ENCODE peak calls at places on chromosome 22, in ten cellular contexts. T, P, O, H, R, G, N, F, Q and V are unnamed samples.

GRCh38 chr22:44426981-44427380 is 71.1 kb downstream of the RTL6 start:
- DNase-seq in T (no peak), P (no peak), O (no peak), H (peak; percentile 30), R (no peak), G (no peak), N (no peak), F (no peak), Q (no peak), V (no peak)

GRCh38 chr22:30036656-30037055 is 43.6 kb upstream of the HORMAD2 start:
- DNase-seq in T (peak; percentile 40), P (no peak), O (no peak), H (no peak), R (no peak), G (peak; percentile 16), N (no peak), F (no peak), Q (no peak), V (no peak)

GRCh38 chr22:24592846-24593809 is at the start of gene LRRC75B:
- DNase-seq in T (peak; percentile 81), P (peak; percentile 90), O (no peak), H (peak; percentile 94), R (peak; percentile 94), G (peak; percentile 82), N (peak; percentile 43), F (peak; percentile 90), Q (peak; percentile 86), V (peak; percentile 27)

GRCh38 chr22:17726561-17727243 is 47.6 kb downstream of the BID start:
- DNase-seq in T (peak; percentile 50), P (no peak), O (no peak), H (no peak), R (no peak), G (no peak), N (no peak), F (no peak), Q (no peak), V (no peak)

GRCh38 chr22:35575116-35575748 is 34.6 kb downstream of the RASD2 start:
- DNase-seq in T (no peak), P (no peak), O (no peak), H (no peak), R (no peak), G (no peak), N (no peak), F (no peak), Q (no peak), V (no peak)

GRCh38 chr22:37904572-37905533 is 1.2 kb upstream of the MICALL1 start:
- DNase-seq in T (peak; percentile 100), P (peak; percentile 76), O (no peak), H (no peak), R (peak; percentile 80), G (peak; percentile 81), N (peak; percentile 71), F (peak; percentile 60), Q (peak; percentile 20), V (no peak)

GRCh38 chr22:31613286-31613903 is 48.6 kb downstream of the PISD start:
- DNase-seq in T (no peak), P (no peak), O (no peak), H (no peak), R (no peak), G (no peak), N (no peak), F (no peak), Q (no peak), V (no peak)

GRCh38 chr22:40024201-40025061 is 29.7 kb downstream of the FAM83F start:
- DNase-seq in T (peak; percentile 71), P (peak; percentile 50), O (no peak), H (peak; percentile 86), R (peak; percentile 80), G (peak; percentile 62), N (peak; percentile 34), F (peak; percentile 62), Q (peak; percentile 58), V (peak; percentile 39)

GRCh38 chr22:33883561-33883960 is 36.7 kb downstream of the LARGE1 start:
- DNase-seq in T (no peak), P (no peak), O (no peak), H (no peak), R (no peak), G (no peak), N (no peak), F (no peak), Q (no peak), V (no peak)

DNA sequence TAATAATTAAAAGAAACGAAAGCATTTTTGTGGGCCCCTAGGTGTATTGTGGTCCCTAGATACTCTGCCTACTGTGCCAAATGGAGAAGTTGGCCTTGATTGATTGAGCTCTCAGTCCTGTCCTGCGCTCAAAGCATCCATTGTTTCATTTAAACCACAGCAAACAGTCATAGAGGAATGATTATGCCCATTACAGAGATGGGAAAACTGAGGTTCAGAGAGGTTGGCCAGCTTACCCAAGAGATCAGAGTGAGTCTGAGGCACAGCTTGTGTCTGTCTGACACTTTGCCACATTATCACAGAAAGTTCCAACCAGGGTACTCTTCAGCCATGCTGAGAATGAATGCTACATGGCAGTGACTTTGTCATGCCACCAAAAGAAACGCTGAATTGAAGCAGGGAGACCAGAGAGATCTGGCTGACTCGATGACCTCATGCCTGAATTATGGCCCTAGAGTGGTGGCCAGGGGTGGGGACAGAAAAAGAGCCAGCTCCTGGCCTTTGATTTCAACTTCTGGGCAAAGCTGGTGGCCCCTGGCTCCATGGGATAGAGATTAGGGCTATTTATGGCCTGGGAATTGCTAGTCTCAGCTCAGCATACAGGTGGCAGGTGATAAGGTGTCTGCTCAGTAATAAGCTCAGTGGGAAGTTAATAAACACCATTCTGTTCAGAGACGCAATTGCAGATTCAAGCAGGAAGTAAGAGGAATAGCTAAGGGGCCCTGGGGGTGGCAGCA is 180.6 kb downstream of the MIAT start:
- DNase-seq in T (no peak), P (no peak), O (no peak), H (no peak), R (no peak), G (no peak), N (no peak), F (peak; percentile 30), Q (no peak), V (no peak)
- TF ChIP-seq CTCF in T (no peak), P (no peak), O (no peak), H (no peak), R (no peak), G (no peak), N (no peak), F (no peak), Q (no peak), V (no peak)

GRCh38 chr22:22112533-22113294 is 130.1 kb upstream of the TOP3B start:
- DNase-seq in T (no peak), P (no peak), O (no peak), H (no peak), R (no peak), G (no peak), N (no peak), F (no peak), Q (no peak), V (no peak)

GRCh38 chr22:22111983-22112382 is 129.4 kb upstream of the TOP3B start:
- DNase-seq in T (no peak), P (no peak), O (no peak), H (no peak), R (no peak), G (no peak), N (no peak), F (no peak), Q (no peak), V (no peak)

GRCh38 chr22:22110548-22111266 is 128.1 kb upstream of the TOP3B start:
- DNase-seq in T (peak; percentile 79), P (no peak), O (no peak), H (no peak), R (peak; percentile 64), G (peak; percentile 57), N (no peak), F (peak; percentile 40), Q (no peak), V (no peak)

GRCh38 chr22:22111267-22111751 is 128.7 kb upstream of the TOP3B start:
- DNase-seq in T (peak; percentile 90), P (no peak), O (no peak), H (no peak), R (no peak), G (peak; percentile 42), N (no peak), F (no peak), Q (no peak), V (no peak)

GRCh38 chr22:22109693-22110466 is 127.3 kb upstream of the TOP3B start:
- DNase-seq in T (no peak), P (no peak), O (no peak), H (no peak), R (no peak), G (no peak), N (no peak), F (no peak), Q (no peak), V (no peak)
- TF ChIP-seq CTCF in T (peak; percentile 11), P (no peak), O (peak; percentile 25), H (peak; percentile 7), R (peak; percentile 42), G (peak; percentile 10), N (no peak), F (no peak), Q (no peak), V (no peak)

GRCh38 chr22:21970037-21970799 is 12.4 kb downstream of the TOP3B start:
- DNase-seq in T (no peak), P (no peak), O (no peak), H (no peak), R (no peak), G (no peak), N (no peak), F (no peak), Q (no peak), V (no peak)
- TF ChIP-seq CTCF in T (no peak), P (no peak), O (no peak), H (no peak), R (no peak), G (no peak), N (no peak), F (no peak), Q (no peak), V (no peak)

GRCh38 chr22:41260871-41261270 is 20.1 kb upstream of the CHADL start:
- DNase-seq in T (no peak), P (no peak), O (no peak), H (no peak), R (no peak), G (no peak), N (no peak), F (no peak), Q (no peak), V (no peak)

GRCh38 chr22:41261541-41262249 is 21.0 kb upstream of the CHADL start:
- DNase-seq in T (no peak), P (no peak), O (no peak), H (no peak), R (no peak), G (no peak), N (no peak), F (no peak), Q (no peak), V (no peak)

GRCh38 chr22:41262250-41262765 is 21.6 kb upstream of the CHADL start:
- DNase-seq in T (no peak), P (no peak), O (no peak), H (no peak), R (no peak), G (no peak), N (no peak), F (no peak), Q (no peak), V (no peak)

GRCh38 chr22:41264408-41264941 is 21.5 kb downstream of the RANGAP1 start:
- DNase-seq in T (no peak), P (no peak), O (no peak), H (no peak), R (no peak), G (no peak), N (no peak), F (no peak), Q (no peak), V (no peak)

GRCh38 chr22:41263704-41264103 is 22.3 kb downstream of the RANGAP1 start:
- DNase-seq in T (no peak), P (no peak), O (no peak), H (no peak), R (no peak), G (no peak), N (no peak), F (no peak), Q (no peak), V (no peak)
- TF ChIP-seq CTCF in T (no peak), P (no peak), O (no peak), H (no peak), R (no peak), G (no peak), N (no peak), F (no peak), Q (no peak), V (no peak)